ENCODE peak calls at places on chromosomes 16 and 17, in four cellular contexts. K is GM23248, P is brain microvascular endothelial cell, S is GM04504. J is an unnamed sample.

GRCh38 chr17:1047177-1047885 is 50.4 kb downstream of the TIMM22 start:
- DNase-seq in K (no peak), P (no peak), S (no peak), J (peak; percentile 78)

GRCh38 chr17:6374271-6374691 is 60.6 kb downstream of the AIPL1 start:
- DNase-seq in K (no peak), P (no peak), S (no peak), J (no peak)

GRCh38 chr17:69326302-69327059 is 452 bp downstream of the ABCA5 start:
- DNase-seq in K (peak; percentile 65), P (peak; percentile 10), S (peak; percentile 7), J (no peak)

GRCh38 chr17:28925912-28926365 is 23.1 kb upstream of the DHRS13 start:
- DNase-seq in K (peak; percentile 90), P (peak; percentile 51), S (peak; percentile 86), J (no peak)

GRCh38 chr17:72205801-72206200 is 85.0 kb downstream of the SOX9 start:
- DNase-seq in K (no peak), P (no peak), S (no peak), J (no peak)

GRCh38 chr17:7816926-7817642 is 16.9 kb upstream of the KDM6B start:
- DNase-seq in K (no peak), P (no peak), S (no peak), J (no peak)

GRCh38 chr16:11684231-11685025 is 16.2 kb downstream of the SNN start:
- DNase-seq in K (no peak), P (no peak), S (no peak), J (no peak)

GRCh38 chr16:53792161-53792951 is 88.4 kb downstream of the FTO start:
- DNase-seq in K (no peak), P (no peak), S (no peak), J (no peak)

GRCh38 chr17:67020293-67020766 is 24.0 kb upstream of the CACNG1 start:
- DNase-seq in K (no peak), P (no peak), S (no peak), J (no peak)

GRCh38 chr16:29198731-29199521 is 207.6 kb downstream of the NPIPB11 start:
- DNase-seq in K (peak; percentile 18), P (no peak), S (no peak), J (no peak)

GRCh38 chr17:66777689-66778225 is 57.2 kb upstream of the CACNG5 start:
- DNase-seq in K (peak; percentile 10), P (peak; percentile 14), S (no peak), J (no peak)

GRCh38 chr16:57352636-57353047 is 5.9 kb upstream of the CCL22 start:
- DNase-seq in K (no peak), P (no peak), S (no peak), J (no peak)

GRCh38 chr17:45087496-45087975 is 26.4 kb downstream of the NMT1 start:
- DNase-seq in K (peak; percentile 50), P (peak; percentile 38), S (no peak), J (no peak)

J was measured in AG04450.